ENCODE peak calls at places on chromosomes 1 and 21, in six cellular contexts. A, S, H, U, T and D are unnamed samples.

GRCh38 chr1:91645031-91645430 is 144.4 kb downstream of the CDC7 start:
- DNase-seq in A (no peak), S (no peak), H (no peak), U (no peak), T (no peak), D (no peak)

GRCh38 chr1:28340221-28340974 is 11.6 kb downstream of the MED18 start:
- DNase-seq in A (no peak), S (no peak), H (no peak), U (no peak), T (no peak), D (no peak)

GRCh38 chr21:44337941-44338895 is 972 bp downstream of the CFAP410 start:
- DNase-seq in A (peak; percentile 50), S (no peak), H (peak; percentile 32), U (no peak), T (peak; percentile 85), D (peak; percentile 77)

GRCh38 chr21:41359289-41359688 is 2.5 kb upstream of the MX2 start:
- DNase-seq in A (no peak), S (no peak), H (no peak), U (no peak), T (no peak), D (no peak)

GRCh38 chr1:61368876-61369275 is 286.5 kb downstream of the NFIA start:
- DNase-seq in A (no peak), S (no peak), H (no peak), U (no peak), T (no peak), D (no peak)

GRCh38 chr1:8963940-8964339 is 18.3 kb downstream of the CA6 start:
- DNase-seq in A (no peak), S (no peak), H (no peak), U (no peak), T (no peak), D (no peak)

GRCh38 chr1:93738075-93738622 is 56.5 kb upstream of the BCAR3 start:
- DNase-seq in A (no peak), S (no peak), H (peak; percentile 97), U (no peak), T (no peak), D (no peak)

GRCh38 chr1:229238674-229239415 is 32.1 kb upstream of the RAB4A start:
- DNase-seq in A (no peak), S (no peak), H (no peak), U (no peak), T (no peak), D (no peak)

GRCh38 chr1:56780832-56781231 is 38.4 kb downstream of the FYB2 start:
- DNase-seq in A (no peak), S (no peak), H (no peak), U (no peak), T (no peak), D (no peak)

GRCh38 chr1:45488978-45489377 is 2.0 kb downstream of the TESK2 start:
- DNase-seq in A (no peak), S (no peak), H (no peak), U (no peak), T (no peak), D (no peak)

GRCh38 chr1:85314726-85315125 is 38.3 kb upstream of the BCL10 start:
- DNase-seq in A (no peak), S (no peak), H (peak; percentile 57), U (no peak), T (no peak), D (no peak)

GRCh38 chr1:1206376-1207253 is at the start of gene TNFRSF18:
- DNase-seq in A (no peak), S (no peak), H (no peak), U (peak; percentile 58), T (no peak), D (no peak)

GRCh38 chr1:220812308-220812707 is 25.6 kb downstream of the MTARC1 start:
- DNase-seq in A (no peak), S (no peak), H (no peak), U (no peak), T (no peak), D (no peak)

GRCh38 chr1:104132386-104132973 is 382.8 kb downstream of the AMY1C start:
- DNase-seq in A (peak; percentile 40), S (no peak), H (no peak), U (no peak), T (no peak), D (peak; percentile 57)

GRCh38 chr21:46442938-46443337 is 15.8 kb upstream of the DIP2A start:
- DNase-seq in A (no peak), S (no peak), H (no peak), U (no peak), T (no peak), D (no peak)

GRCh38 chr1:58768971-58769808 is 14.7 kb downstream of the JUN start:
- DNase-seq in A (peak; percentile 43), S (peak; percentile 39), H (peak; percentile 64), U (peak; percentile 52), T (peak; percentile 75), D (peak; percentile 54)

GRCh38 chr1:106957795-106958194 is 98.7 kb upstream of the PRMT6 start:
- DNase-seq in A (no peak), S (no peak), H (no peak), U (no peak), T (no peak), D (no peak)

GRCh38 chr1:112508242-112509004 is at the start of gene WNT2B:
- DNase-seq in A (peak; percentile 22), S (peak; percentile 30), H (no peak), U (peak; percentile 37), T (peak; percentile 87), D (no peak)

GRCh38 chr21:30186242-30186641 is 19.6 kb upstream of the CLDN17 start:
- DNase-seq in A (no peak), S (no peak), H (no peak), U (no peak), T (no peak), D (no peak)

GRCh38 chr21:15743593-15743992 is 13.8 kb downstream of the USP25 start:
- DNase-seq in A (no peak), S (no peak), H (no peak), U (no peak), T (no peak), D (no peak)

GRCh38 chr1:43890815-43891214 is 42.8 kb upstream of the ARTN start:
- DNase-seq in A (no peak), S (no peak), H (peak; percentile 8), U (no peak), T (no peak), D (no peak)

GRCh38 chr1:85707267-85707989 is 805 bp downstream of the ZNHIT6 start:
- DNase-seq in A (no peak), S (no peak), H (no peak), U (no peak), T (no peak), D (no peak)

GRCh38 chr1:220680085-220680687 is 10.0 kb upstream of the C1orf115 start:
- DNase-seq in A (peak; percentile 45), S (no peak), H (peak; percentile 19), U (no peak), T (peak; percentile 46), D (peak; percentile 42)

GRCh38 chr1:117030271-117030877 is 28.8 kb downstream of the CD101 start:
- DNase-seq in A (no peak), S (no peak), H (no peak), U (no peak), T (no peak), D (no peak)

GRCh38 chr1:24186993-24187790 is at the start of gene IFNLR1:
- DNase-seq in A (no peak), S (peak; percentile 43), H (no peak), U (peak; percentile 77), T (peak; percentile 36), D (no peak)

GRCh38 chr1:29156543-29157268 is 25.0 kb downstream of the SRSF4 start:
- DNase-seq in A (no peak), S (no peak), H (no peak), U (no peak), T (peak; percentile 59), D (no peak)

GRCh38 chr1:230849451-230850194 is 18.7 kb downstream of the C1orf198 start:
- DNase-seq in A (no peak), S (no peak), H (peak; percentile 85), U (no peak), T (no peak), D (no peak)

GRCh38 chr1:203048555-203049051 is 22.3 kb downstream of the PPFIA4 start:
- DNase-seq in A (peak; percentile 28), S (no peak), H (no peak), U (no peak), T (peak; percentile 81), D (peak; percentile 47)

GRCh38 chr1:156608981-156609380 is 7.7 kb upstream of the GPATCH4 start:
- DNase-seq in A (peak; percentile 87), S (peak; percentile 49), H (no peak), U (peak; percentile 58), T (peak; percentile 59), D (peak; percentile 64)

GRCh38 chr1:116104667-116105066 is 6.5 kb upstream of the MAB21L3 start:
- DNase-seq in A (no peak), S (no peak), H (no peak), U (no peak), T (no peak), D (no peak)

GRCh38 chr1:165114022-165114888 is 242.3 kb downstream of the LMX1A start:
- DNase-seq in A (peak; percentile 68), S (no peak), H (peak; percentile 15), U (no peak), T (peak; percentile 43), D (peak; percentile 53)

GRCh38 chr1:232477728-232478127 is 152.2 kb downstream of the SIPA1L2 start:
- DNase-seq in A (no peak), S (no peak), H (peak; percentile 84), U (no peak), T (no peak), D (no peak)

GRCh38 chr1:240831191-240831631 is 219.3 kb upstream of the GREM2 start:
- DNase-seq in A (no peak), S (no peak), H (peak; percentile 41), U (no peak), T (no peak), D (no peak)

GRCh38 chr1:34101151-34101550 is 63.9 kb downstream of the CSMD2 start:
- DNase-seq in A (no peak), S (no peak), H (peak; percentile 26), U (no peak), T (no peak), D (no peak)

GRCh38 chr1:155177918-155178281 is 4.3 kb downstream of the TRIM46 start:
- DNase-seq in A (no peak), S (no peak), H (no peak), U (no peak), T (no peak), D (no peak)

GRCh38 chr1:24093762-24094161 is 18.2 kb downstream of the MYOM3 start:
- DNase-seq in A (no peak), S (no peak), H (no peak), U (no peak), T (no peak), D (no peak)

GRCh38 chr1:36880155-36881070 is 153.9 kb downstream of the GRIK3 start:
- DNase-seq in A (no peak), S (no peak), H (no peak), U (no peak), T (no peak), D (no peak)

GRCh38 chr1:11682287-11682771 is 1.4 kb upstream of the MAD2L2 start:
- DNase-seq in A (no peak), S (no peak), H (no peak), U (no peak), T (no peak), D (no peak)